ENCODE peak calls at places on chromosomes 11 and 22, in nine cellular contexts. N is PC-9; T is fibroblast of lung; Z is NCI-H774; U is GDM1; H is NCI-H1092 treated with DMSO at 0.1 percent for 48 hours; M is T-cell; O is activated T-cell treated with anti-CD3 and anti-CD28 coated beads for 48 hours; W is CD4-positive, alpha-beta memory T cell. Q is an unnamed sample.

GRCh38 chr11:1499261-1499890 is 12.8 kb upstream of the MOB2 start:
- DNase-seq in H (no peak), U (no peak), W (no peak), N (no peak), Z (no peak), O (no peak), M (no peak), T (no peak), Q (no peak)

GRCh38 chr11:1988667-1989317 is 8.8 kb downstream of the H19 start:
- DNase-seq in W (no peak), O (no peak), M (no peak), H (no peak), U (no peak), N (peak), Z (no peak), T (no peak), Q (no peak)

GRCh38 chr11:22341582-22341919 is 3.4 kb downstream of the SLC17A6 start:
- DNase-seq in N (no peak), H (no peak), O (no peak), M (no peak), U (no peak), W (no peak), T (no peak), Z (no peak), Q (no peak)

GRCh38 chr11:6127881-6128280 is 20.4 kb downstream of the OR56B4 start:
- DNase-seq in T (no peak), N (no peak), U (no peak), O (no peak), W (no peak), Z (no peak), H (no peak), M (no peak), Q (no peak)

GRCh38 chr11:78722786-78723185 is 148.1 kb upstream of the NARS2 start:
- DNase-seq in M (no peak), W (no peak), Z (no peak), O (no peak), U (no peak), T (peak), N (no peak), H (no peak), Q (no peak)

GRCh38 chr22:49937758-49938564 is 19.5 kb downstream of the CRELD2 start:
- DNase-seq in N (no peak), Z (no peak), M (no peak), O (no peak), H (no peak), W (no peak), T (no peak), U (no peak), Q (no peak)

GRCh38 chr22:31140746-31141145 is 438 bp upstream of the PLA2G3 start:
- DNase-seq in Z (no peak), T (no peak), N (no peak), H (peak), M (no peak), O (no peak), U (no peak), W (no peak), Q (no peak)

GRCh38 chr11:76802621-76803020 is 19.5 kb downstream of the TSKU start:
- DNase-seq in T (no peak), M (no peak), W (no peak), N (no peak), O (no peak), Z (no peak), U (no peak), H (no peak), Q (no peak)

GRCh38 chr11:106133529-106133928 is 56.1 kb downstream of the AASDHPPT start:
- DNase-seq in M (no peak), O (no peak), N (no peak), U (no peak), T (no peak), H (no peak), Z (no peak), W (no peak), Q (no peak)

GRCh38 chr11:70580036-70580805 is 181.9 kb downstream of the CTTN start:
- DNase-seq in T (no peak), H (no peak), O (no peak), Z (no peak), N (no peak), M (no peak), W (no peak), U (no peak), Q (no peak)

GRCh38 chr22:19663821-19664325 is 50.4 kb upstream of the SEPTIN5 start:
- DNase-seq in H (peak), Z (no peak), O (no peak), M (no peak), U (no peak), T (peak), N (no peak), W (no peak), Q (no peak)

GRCh38 chr11:81989093-81989492 is 744.6 kb downstream of the FAM181B start:
- DNase-seq in N (no peak), U (no peak), H (no peak), M (no peak), T (peak), W (no peak), O (no peak), Z (no peak), Q (no peak)

GRCh38 chr11:129950319-129951034 is 52.2 kb downstream of the PRDM10 start:
- DNase-seq in M (no peak), Z (no peak), H (no peak), O (no peak), N (no peak), W (no peak), U (peak), T (peak), Q (no peak)

GRCh38 chr11:32852142-32852541 is 22.4 kb downstream of the PRRG4 start:
- DNase-seq in N (no peak), T (peak), H (no peak), W (no peak), O (no peak), Z (no peak), M (no peak), U (no peak), Q (no peak)

GRCh38 chr22:39117585-39118191 is 20.6 kb downstream of the APOBEC3H start:
- DNase-seq in H (peak), W (peak), N (peak), U (peak), O (peak), T (peak), M (peak), Z (no peak), Q (peak)

GRCh38 chr11:10993186-10993585 is 135.3 kb upstream of the ZBED5 start:
- DNase-seq in O (no peak), Z (no peak), H (no peak), N (no peak), U (no peak), T (peak), W (no peak), M (no peak), Q (no peak)

GRCh38 chr11:72985645-72986044 is 156.5 kb downstream of the FCHSD2 start:
- DNase-seq in M (no peak), U (no peak), W (no peak), H (no peak), N (no peak), O (no peak), Z (peak), T (no peak), Q (no peak)

GRCh38 chr11:65042899-65043298 is 1.9 kb downstream of the SAC3D1 start:
- DNase-seq in U (no peak), H (no peak), T (no peak), Z (no peak), M (no peak), O (no peak), W (no peak), N (no peak), Q (no peak)

GRCh38 chr22:40451230-40451629 is 80.8 kb downstream of the SGSM3 start:
- DNase-seq in U (no peak), T (no peak), N (no peak), O (no peak), W (peak), M (no peak), Z (no peak), H (no peak), Q (no peak)

GRCh38 chr22:36577019-36577418 is 48.1 kb upstream of the EIF3D start:
- DNase-seq in M (no peak), U (no peak), W (no peak), Z (no peak), H (no peak), N (peak), O (no peak), T (peak), Q (no peak)

GRCh38 chr22:41517172-41518047 is 26.9 kb downstream of the POLR3H start:
- DNase-seq in W (no peak), U (no peak), H (peak), T (no peak), N (peak), O (peak), Z (no peak), M (no peak), Q (peak)

GRCh38 chr22:37486224-37486845 is at the start of gene MFNG:
- DNase-seq in N (no peak), T (peak), H (peak), U (peak), Z (peak), O (peak), M (peak), W (peak), Q (peak)

GRCh38 chr11:63212742-63213141 is 30.7 kb downstream of the SLC22A25 start:
- DNase-seq in U (no peak), M (no peak), W (no peak), O (no peak), H (peak), N (peak), Z (no peak), T (peak), Q (no peak)

GRCh38 chr22:20239063-20239950 is 28.8 kb downstream of the RTN4R start:
- DNase-seq in U (no peak), N (no peak), O (no peak), Z (no peak), H (no peak), W (no peak), M (no peak), T (peak), Q (no peak)

GRCh38 chr22:27597703-27598444 is 203.7 kb downstream of the MN1 start:
- DNase-seq in T (no peak), H (no peak), N (peak), W (no peak), O (no peak), M (no peak), Z (no peak), U (no peak), Q (no peak)

GRCh38 chr11:94134651-94135512 is 6.2 kb downstream of the PANX1 start:
- DNase-seq in Z (no peak), O (peak), M (no peak), U (peak), H (no peak), W (no peak), N (peak), T (peak), Q (peak)

GRCh38 chr22:30614879-30615278 is 7.9 kb downstream of the TCN2 start:
- DNase-seq in M (no peak), W (no peak), T (no peak), N (no peak), U (no peak), O (no peak), Z (no peak), H (no peak), Q (no peak)

GRCh38 chr11:101974255-101974654 is 57.9 kb upstream of the ANGPTL5 start:
- DNase-seq in N (no peak), O (no peak), W (no peak), M (no peak), T (peak), Z (no peak), U (no peak), H (no peak), Q (no peak)

GRCh38 chr11:83583953-83584352 is 297.8 kb upstream of the CCDC90B start:
- DNase-seq in Z (no peak), U (no peak), O (no peak), H (no peak), W (no peak), N (no peak), M (no peak), T (peak), Q (no peak)

GRCh38 chr22:35842954-35843353 is 125.3 kb downstream of the APOL5 start:
- DNase-seq in W (no peak), H (peak), M (no peak), O (no peak), Z (no peak), N (peak), T (peak), U (no peak), Q (no peak)

GRCh38 chr11:12125609-12126149 is 15.3 kb downstream of the MICAL2 start:
- DNase-seq in N (peak), Z (no peak), H (no peak), M (no peak), W (no peak), O (no peak), T (peak), U (no peak), Q (no peak)

GRCh38 chr22:42408815-42409529 is 23.2 kb downstream of the NFAM1 start:
- DNase-seq in H (no peak), N (no peak), T (no peak), W (no peak), O (no peak), M (no peak), U (no peak), Z (no peak), Q (no peak)

GRCh38 chr11:134001101-134001500 is 44.3 kb upstream of the IGSF9B start:
- DNase-seq in O (no peak), W (no peak), H (no peak), T (no peak), U (no peak), M (no peak), N (no peak), Z (no peak), Q (no peak)

GRCh38 chr11:66421492-66422205 is 814 bp downstream of the NPAS4 start:
- DNase-seq in U (peak), W (peak), M (peak), N (peak), O (peak), H (no peak), Z (no peak), T (peak), Q (peak)

GRCh38 chr11:12192796-12193514 is 82.6 kb downstream of the MICAL2 start:
- DNase-seq in T (no peak), U (no peak), O (no peak), H (no peak), W (no peak), Z (peak), N (no peak), M (peak), Q (no peak)

GRCh38 chr22:20601308-20601707 is 93.9 kb downstream of the MED15 start:
- DNase-seq in W (no peak), N (no peak), H (no peak), O (no peak), M (no peak), Z (no peak), U (no peak), T (no peak), Q (no peak)

GRCh38 chr11:17314232-17314547 is 37.4 kb upstream of the NCR3LG1 start:
- DNase-seq in N (no peak), M (no peak), W (no peak), O (no peak), H (no peak), Z (no peak), U (no peak), T (peak), Q (no peak)

GRCh38 chr22:46612904-46613605 is 7.1 kb upstream of the GRAMD4 start:
- DNase-seq in T (no peak), H (no peak), W (peak), Z (no peak), O (peak), N (no peak), M (peak), U (peak), Q (peak)